ENCODE peak calls at places on chromosomes 6 and 20, in eight cellular contexts. One of them, this sample, is unnamed.

GRCh38 chr6:12637960-12638641 is 78.5 kb upstream of the PHACTR1 start:
- DNase-seq in CD8-positive, alpha-beta T cell: no peak
- DNase-seq in tibial nerve: peak
- DNase-seq in left ventricle myocardium inferior: peak
- DNase-seq in breast epithelium: peak
- DNase-seq in AG04450: no peak
- DNase-seq in heart right ventricle: peak
- DNase-seq in psoas muscle: no peak
- DNase-seq in this sample: peak

GRCh38 chr6:24856954-24857670 is 58.4 kb upstream of the ARMH2 start:
- DNase-seq in heart right ventricle: no peak
- DNase-seq in tibial nerve: no peak
- DNase-seq in AG04450: no peak
- DNase-seq in CD8-positive, alpha-beta T cell: no peak
- DNase-seq in left ventricle myocardium inferior: no peak
- DNase-seq in psoas muscle: no peak
- DNase-seq in breast epithelium: no peak
- DNase-seq in this sample: no peak

GRCh38 chr6:45801471-45802289 is 214.0 kb downstream of the CLIC5 start:
- DNase-seq in breast epithelium: no peak
- DNase-seq in AG04450: no peak
- DNase-seq in CD8-positive, alpha-beta T cell: no peak
- DNase-seq in psoas muscle: no peak
- DNase-seq in left ventricle myocardium inferior: no peak
- DNase-seq in tibial nerve: no peak
- DNase-seq in heart right ventricle: no peak
- DNase-seq in this sample: no peak

GRCh38 chr20:36836591-36837329 is 39.2 kb upstream of the TLDC2 start:
- DNase-seq in heart right ventricle: peak
- DNase-seq in breast epithelium: no peak
- DNase-seq in tibial nerve: no peak
- DNase-seq in left ventricle myocardium inferior: no peak
- DNase-seq in psoas muscle: peak
- DNase-seq in CD8-positive, alpha-beta T cell: peak
- DNase-seq in AG04450: no peak
- DNase-seq in this sample: peak

GRCh38 chr6:4585682-4586468 is 190.3 kb upstream of the CDYL start:
- DNase-seq in tibial nerve: no peak
- DNase-seq in breast epithelium: no peak
- DNase-seq in AG04450: no peak
- DNase-seq in psoas muscle: no peak
- DNase-seq in CD8-positive, alpha-beta T cell: no peak
- DNase-seq in heart right ventricle: no peak
- DNase-seq in left ventricle myocardium inferior: no peak
- DNase-seq in this sample: no peak

GRCh38 chr6:170446841-170447560 is 106.1 kb downstream of the PSMB1 start:
- DNase-seq in left ventricle myocardium inferior: no peak
- DNase-seq in CD8-positive, alpha-beta T cell: no peak
- DNase-seq in AG04450: no peak
- DNase-seq in psoas muscle: no peak
- DNase-seq in tibial nerve: no peak
- DNase-seq in heart right ventricle: peak
- DNase-seq in breast epithelium: no peak
- DNase-seq in this sample: no peak

GRCh38 chr6:134735461-134735860 is 214.4 kb downstream of the ALDH8A1 start:
- DNase-seq in psoas muscle: no peak
- DNase-seq in left ventricle myocardium inferior: no peak
- DNase-seq in heart right ventricle: no peak
- DNase-seq in AG04450: no peak
- DNase-seq in CD8-positive, alpha-beta T cell: no peak
- DNase-seq in tibial nerve: no peak
- DNase-seq in breast epithelium: no peak
- DNase-seq in this sample: no peak

GRCh38 chr6:62367601-62368000 is 81.6 kb upstream of the KHDRBS2 start:
- DNase-seq in CD8-positive, alpha-beta T cell: no peak
- DNase-seq in AG04450: no peak
- DNase-seq in tibial nerve: no peak
- DNase-seq in left ventricle myocardium inferior: no peak
- DNase-seq in psoas muscle: no peak
- DNase-seq in breast epithelium: no peak
- DNase-seq in heart right ventricle: no peak
- DNase-seq in this sample: no peak

GRCh38 chr6:16040282-16040974 is 88.5 kb upstream of the MYLIP start:
- DNase-seq in AG04450: no peak
- DNase-seq in left ventricle myocardium inferior: no peak
- DNase-seq in CD8-positive, alpha-beta T cell: no peak
- DNase-seq in psoas muscle: no peak
- DNase-seq in heart right ventricle: no peak
- DNase-seq in breast epithelium: no peak
- DNase-seq in tibial nerve: no peak
- DNase-seq in this sample: no peak

GRCh38 chr6:34511923-34512737 is 44.0 kb downstream of the SPDEF start:
- DNase-seq in AG04450: no peak
- DNase-seq in heart right ventricle: no peak
- DNase-seq in psoas muscle: no peak
- DNase-seq in breast epithelium: no peak
- DNase-seq in tibial nerve: no peak
- DNase-seq in CD8-positive, alpha-beta T cell: no peak
- DNase-seq in left ventricle myocardium inferior: peak
- DNase-seq in this sample: no peak

GRCh38 chr20:24732076-24732475 is 217.0 kb upstream of the CST7 start:
- DNase-seq in psoas muscle: no peak
- DNase-seq in AG04450: no peak
- DNase-seq in tibial nerve: no peak
- DNase-seq in breast epithelium: no peak
- DNase-seq in left ventricle myocardium inferior: no peak
- DNase-seq in CD8-positive, alpha-beta T cell: no peak
- DNase-seq in heart right ventricle: no peak
- DNase-seq in this sample: no peak

GRCh38 chr6:117938324-117938995 is 31.4 kb downstream of the SLC35F1 start:
- DNase-seq in breast epithelium: no peak
- DNase-seq in tibial nerve: no peak
- DNase-seq in CD8-positive, alpha-beta T cell: no peak
- DNase-seq in left ventricle myocardium inferior: no peak
- DNase-seq in AG04450: no peak
- DNase-seq in psoas muscle: no peak
- DNase-seq in heart right ventricle: no peak
- DNase-seq in this sample: no peak

GRCh38 chr6:11121851-11122250 is 10.3 kb upstream of the ERVFRD-1 start:
- DNase-seq in tibial nerve: no peak
- DNase-seq in breast epithelium: no peak
- DNase-seq in heart right ventricle: no peak
- DNase-seq in psoas muscle: no peak
- DNase-seq in left ventricle myocardium inferior: no peak
- DNase-seq in CD8-positive, alpha-beta T cell: no peak
- DNase-seq in AG04450: no peak
- DNase-seq in this sample: no peak

GRCh38 chr20:37282558-37282957 is 6.9 kb upstream of the MANBAL start:
- DNase-seq in heart right ventricle: no peak
- DNase-seq in breast epithelium: no peak
- DNase-seq in psoas muscle: no peak
- DNase-seq in left ventricle myocardium inferior: no peak
- DNase-seq in CD8-positive, alpha-beta T cell: no peak
- DNase-seq in AG04450: no peak
- DNase-seq in tibial nerve: no peak
- DNase-seq in this sample: no peak

GRCh38 chr20:41738584-41739193 is 120.5 kb upstream of the CHD6 start:
- DNase-seq in heart right ventricle: peak
- DNase-seq in psoas muscle: peak
- DNase-seq in left ventricle myocardium inferior: peak
- DNase-seq in CD8-positive, alpha-beta T cell: no peak
- DNase-seq in tibial nerve: peak
- DNase-seq in breast epithelium: peak
- DNase-seq in AG04450: no peak
- DNase-seq in this sample: peak

GRCh38 chr20:52746190-52746589 is 226.0 kb upstream of the TSHZ2 start:
- DNase-seq in AG04450: no peak
- DNase-seq in heart right ventricle: no peak
- DNase-seq in breast epithelium: no peak
- DNase-seq in left ventricle myocardium inferior: no peak
- DNase-seq in psoas muscle: no peak
- DNase-seq in tibial nerve: no peak
- DNase-seq in CD8-positive, alpha-beta T cell: no peak
- DNase-seq in this sample: no peak

GRCh38 chr6:105595829-105596228 is 192.9 kb upstream of the PREP start:
- DNase-seq in left ventricle myocardium inferior: no peak
- DNase-seq in tibial nerve: no peak
- DNase-seq in breast epithelium: no peak
- DNase-seq in CD8-positive, alpha-beta T cell: no peak
- DNase-seq in heart right ventricle: no peak
- DNase-seq in AG04450: no peak
- DNase-seq in psoas muscle: no peak
- DNase-seq in this sample: no peak

GRCh38 chr6:144284753-144285547 is at the start of gene UTRN:
- DNase-seq in left ventricle myocardium inferior: peak
- DNase-seq in CD8-positive, alpha-beta T cell: peak
- DNase-seq in psoas muscle: peak
- DNase-seq in heart right ventricle: peak
- DNase-seq in tibial nerve: peak
- DNase-seq in breast epithelium: peak
- DNase-seq in AG04450: peak
- DNase-seq in this sample: peak

GRCh38 chr6:167091149-167092107 is 31.5 kb upstream of the CCR6 start:
- DNase-seq in left ventricle myocardium inferior: no peak
- DNase-seq in tibial nerve: no peak
- DNase-seq in breast epithelium: no peak
- DNase-seq in CD8-positive, alpha-beta T cell: no peak
- DNase-seq in AG04450: no peak
- DNase-seq in psoas muscle: no peak
- DNase-seq in heart right ventricle: no peak
- DNase-seq in this sample: no peak
- H3K27ac ChIP-seq in left ventricle myocardium inferior: no peak
- H3K27ac ChIP-seq in tibial nerve: no peak
- H3K27ac ChIP-seq in breast epithelium: no peak
- H3K27ac ChIP-seq in CD8-positive, alpha-beta T cell: no peak
- H3K27ac ChIP-seq in AG04450: no peak
- H3K27ac ChIP-seq in psoas muscle: no peak
- H3K27ac ChIP-seq in heart right ventricle: no peak
- H3K27ac ChIP-seq in this sample: no peak

GRCh38 chr6:43407296-43407695 is 20.0 kb upstream of the ABCC10 start:
- DNase-seq in tibial nerve: no peak
- DNase-seq in heart right ventricle: no peak
- DNase-seq in psoas muscle: no peak
- DNase-seq in left ventricle myocardium inferior: no peak
- DNase-seq in CD8-positive, alpha-beta T cell: no peak
- DNase-seq in breast epithelium: no peak
- DNase-seq in AG04450: no peak
- DNase-seq in this sample: no peak
- H3K27ac ChIP-seq in tibial nerve: no peak
- H3K27ac ChIP-seq in heart right ventricle: no peak
- H3K27ac ChIP-seq in psoas muscle: no peak
- H3K27ac ChIP-seq in left ventricle myocardium inferior: no peak
- H3K27ac ChIP-seq in CD8-positive, alpha-beta T cell: no peak
- H3K27ac ChIP-seq in breast epithelium: no peak
- H3K27ac ChIP-seq in AG04450: no peak
- H3K27ac ChIP-seq in this sample: no peak

DNA sequence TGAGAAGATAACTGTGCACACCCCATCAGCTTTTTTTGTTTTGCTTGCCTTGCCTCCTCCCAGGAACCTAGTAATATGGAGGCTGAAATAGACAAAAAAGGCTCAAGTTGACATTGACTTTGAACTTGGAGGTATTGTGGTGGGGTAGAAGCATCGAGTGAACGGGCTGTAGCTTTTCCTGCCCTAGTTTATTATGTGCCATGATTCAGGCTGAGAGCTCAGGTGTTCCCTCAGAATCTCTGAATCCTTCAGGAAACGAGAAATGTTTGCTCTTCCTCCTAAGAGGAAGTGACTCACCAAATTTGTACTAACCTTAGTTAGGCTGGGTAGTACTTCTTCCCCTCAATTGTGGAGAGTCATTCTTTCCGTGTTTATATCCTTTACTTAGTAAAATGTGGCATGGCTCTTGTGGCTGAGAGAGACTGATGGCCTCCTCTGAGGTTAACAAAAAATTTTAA is 98.8 kb downstream of the SASH1 start:
- DNase-seq in left ventricle myocardium inferior: no peak
- DNase-seq in CD8-positive, alpha-beta T cell: no peak
- DNase-seq in tibial nerve: no peak
- DNase-seq in heart right ventricle: no peak
- DNase-seq in breast epithelium: no peak
- DNase-seq in psoas muscle: no peak
- DNase-seq in AG04450: no peak
- DNase-seq in this sample: peak
- H3K27ac ChIP-seq in left ventricle myocardium inferior: peak
- H3K27ac ChIP-seq in CD8-positive, alpha-beta T cell: no peak
- H3K27ac ChIP-seq in tibial nerve: peak
- H3K27ac ChIP-seq in heart right ventricle: peak
- H3K27ac ChIP-seq in breast epithelium: peak
- H3K27ac ChIP-seq in psoas muscle: peak
- H3K27ac ChIP-seq in AG04450: peak
- H3K27ac ChIP-seq in this sample: peak

DNA sequence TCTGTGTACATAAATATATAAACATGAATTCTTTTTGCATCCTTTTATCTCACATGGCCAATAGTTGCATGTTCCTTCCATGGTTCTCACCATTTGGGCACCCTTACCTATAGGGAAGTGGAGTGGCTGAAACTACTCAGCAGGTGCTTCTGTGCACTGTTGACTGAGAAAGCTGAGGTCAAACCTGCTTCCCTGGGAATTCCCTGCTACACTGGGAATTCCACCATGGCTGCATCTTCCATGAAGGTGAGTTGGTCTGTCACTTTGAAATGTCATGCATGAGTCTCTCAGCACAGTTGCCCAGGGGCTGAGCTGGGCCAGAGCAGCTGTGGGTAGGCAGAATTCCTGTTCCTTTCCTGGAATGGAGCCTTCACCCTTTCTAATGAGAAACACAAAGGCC is 193.8 kb upstream of the PRSS16 start:
- DNase-seq in AG04450: no peak
- DNase-seq in heart right ventricle: no peak
- DNase-seq in breast epithelium: no peak
- DNase-seq in psoas muscle: no peak
- DNase-seq in left ventricle myocardium inferior: no peak
- DNase-seq in tibial nerve: no peak
- DNase-seq in CD8-positive, alpha-beta T cell: no peak
- DNase-seq in this sample: no peak
- H3K27ac ChIP-seq in AG04450: no peak
- H3K27ac ChIP-seq in heart right ventricle: no peak
- H3K27ac ChIP-seq in breast epithelium: no peak
- H3K27ac ChIP-seq in psoas muscle: no peak
- H3K27ac ChIP-seq in left ventricle myocardium inferior: no peak
- H3K27ac ChIP-seq in tibial nerve: no peak
- H3K27ac ChIP-seq in CD8-positive, alpha-beta T cell: no peak
- H3K27ac ChIP-seq in this sample: no peak

DNA sequence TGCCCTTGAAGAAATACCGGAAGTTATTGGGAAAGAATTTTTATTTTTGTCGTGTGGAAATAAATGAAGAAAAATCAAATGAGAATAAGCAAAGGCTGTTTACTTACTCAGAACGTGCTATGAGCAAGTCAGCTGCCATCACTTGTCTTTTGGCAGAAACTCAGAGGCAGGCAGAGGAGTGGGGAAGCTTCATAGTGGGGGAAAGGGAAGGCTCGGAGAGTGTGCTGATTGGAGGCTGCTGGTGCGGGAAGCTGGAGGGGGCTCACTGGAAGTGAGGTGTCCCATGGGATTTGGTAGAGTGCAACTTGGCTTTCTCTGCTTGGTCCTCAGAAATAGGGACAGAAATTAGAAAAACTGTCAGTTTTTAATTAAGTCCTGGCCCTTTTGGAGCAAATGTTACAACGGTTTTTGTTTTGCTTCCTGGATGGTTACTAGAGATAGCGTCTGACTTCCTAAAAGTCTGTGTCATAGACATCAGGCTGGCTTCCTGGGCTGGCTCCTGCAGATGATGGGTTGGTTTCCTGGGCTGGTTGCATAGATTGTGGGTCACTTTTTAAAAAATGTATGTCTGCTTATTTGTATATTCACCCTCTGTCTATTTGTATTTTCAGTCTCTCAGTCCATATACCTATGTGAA is 80.0 kb upstream of the EEF1E1 start:
- DNase-seq in heart right ventricle: no peak
- DNase-seq in tibial nerve: no peak
- DNase-seq in psoas muscle: no peak
- DNase-seq in left ventricle myocardium inferior: no peak
- DNase-seq in CD8-positive, alpha-beta T cell: no peak
- DNase-seq in AG04450: no peak
- DNase-seq in breast epithelium: no peak
- DNase-seq in this sample: no peak
- H3K27ac ChIP-seq in heart right ventricle: no peak
- H3K27ac ChIP-seq in tibial nerve: no peak
- H3K27ac ChIP-seq in psoas muscle: no peak
- H3K27ac ChIP-seq in left ventricle myocardium inferior: no peak
- H3K27ac ChIP-seq in CD8-positive, alpha-beta T cell: no peak
- H3K27ac ChIP-seq in AG04450: peak
- H3K27ac ChIP-seq in breast epithelium: no peak
- H3K27ac ChIP-seq in this sample: no peak

This sample was measured in endothelial cell of umbilical vein.